ENCODE peak calls at places on chromosomes 2 and 18, in eight cellular contexts. Z is GM12878, A is PC-3, G is K562, J is hepatocyte, U is astrocyte, P is IMR-90, N is endothelial cell of umbilical vein. F is an unnamed sample.

GRCh38 chr18:57984490-57985109 is 59.4 kb upstream of the NEDD4L start:
- DNase-seq in Z (no peak), A (no peak), G (no peak), J (no peak), U (no peak), P (no peak), N (no peak), F (no peak)

GRCh38 chr2:96912356-96913116 is 42.7 kb upstream of the SEMA4C start:
- DNase-seq in Z (no peak), A (no peak), G (no peak), J (no peak), U (no peak), P (no peak), N (no peak), F (peak; percentile 68)

GRCh38 chr2:157574165-157574564 is 54.5 kb downstream of the ACVR1C start:
- DNase-seq in Z (no peak), A (no peak), G (no peak), J (no peak), U (no peak), P (no peak), N (no peak), F (peak; percentile 63)

GRCh38 chr2:85089464-85090072 is 43.6 kb upstream of the TCF7L1 start:
- DNase-seq in Z (no peak), A (no peak), G (no peak), J (no peak), U (no peak), P (no peak), N (no peak), F (no peak)

GRCh38 chr18:46672062-46672970 is 15.3 kb upstream of the LOXHD1 start:
- DNase-seq in Z (no peak), A (no peak), G (no peak), J (peak; percentile 41), U (peak; percentile 56), P (peak; percentile 7), N (no peak), F (no peak)

GRCh38 chr2:121255363-121255762 is 29.6 kb downstream of the TFCP2L1 start:
- DNase-seq in Z (no peak), A (no peak), G (no peak), J (no peak), U (no peak), P (no peak), N (no peak), F (no peak)

GRCh38 chr18:79935925-79936324 is 15.5 kb downstream of the SLC66A2 start:
- DNase-seq in Z (no peak), A (no peak), G (no peak), J (no peak), U (no peak), P (no peak), N (no peak), F (no peak)

GRCh38 chr2:98822301-98823164 is 91.6 kb upstream of the MGAT4A start:
- DNase-seq in Z (no peak), A (no peak), G (no peak), J (peak; percentile 70), U (no peak), P (no peak), N (peak; percentile 38), F (peak; percentile 89)

GRCh38 chr2:166375736-166376487 is at the start of gene SCN9A:
- DNase-seq in Z (no peak), A (peak; percentile 92), G (peak; percentile 90), J (peak; percentile 89), U (peak; percentile 89), P (peak; percentile 72), N (peak; percentile 59), F (peak; percentile 82)

GRCh38 chr18:23330423-23330822 is 122.7 kb upstream of the RIOK3 start:
- DNase-seq in Z (peak; percentile 34), A (no peak), G (no peak), J (no peak), U (no peak), P (no peak), N (no peak), F (no peak)

GRCh38 chr2:44304258-44304657 is 29.0 kb downstream of the SLC3A1 start:
- DNase-seq in Z (no peak), A (no peak), G (no peak), J (no peak), U (no peak), P (no peak), N (no peak), F (no peak)

GRCh38 chr2:26482211-26483026 is 4.5 kb upstream of the OTOF start:
- DNase-seq in Z (no peak), A (no peak), G (no peak), J (no peak), U (no peak), P (no peak), N (no peak), F (no peak)

GRCh38 chr2:218223046-218223445 is 6.1 kb downstream of the ARPC2 start:
- DNase-seq in Z (no peak), A (no peak), G (no peak), J (no peak), U (no peak), P (peak; percentile 24), N (peak; percentile 55), F (no peak)

GRCh38 chr2:29611850-29612249 is 309.5 kb downstream of the ALK start:
- DNase-seq in Z (no peak), A (peak; percentile 68), G (no peak), J (no peak), U (no peak), P (no peak), N (no peak), F (no peak)

GRCh38 chr2:128646091-128646490 is 327.4 kb upstream of the HS6ST1 start:
- DNase-seq in Z (no peak), A (no peak), G (no peak), J (no peak), U (no peak), P (no peak), N (no peak), F (peak; percentile 44)

GRCh38 chr2:96945011-96945410 is 41.4 kb downstream of the FAM178B start:
- DNase-seq in Z (no peak), A (no peak), G (no peak), J (no peak), U (no peak), P (no peak), N (no peak), F (no peak)

GRCh38 chr2:3585239-3586109 is 9.4 kb upstream of the COLEC11 start:
- DNase-seq in Z (no peak), A (peak; percentile 24), G (peak; percentile 34), J (peak; percentile 60), U (peak; percentile 24), P (peak; percentile 95), N (peak; percentile 34), F (no peak)

GRCh38 chr2:233385489-233386044 is 31.3 kb downstream of the DGKD start:
- DNase-seq in Z (peak; percentile 63), A (no peak), G (no peak), J (no peak), U (peak; percentile 18), P (no peak), N (no peak), F (no peak)
- H3K4me2 ChIP-seq in Z (peak overlapping the region; percentile 87), A (peak overlapping the region; percentile 69), G (no peak overlapping the region), J (no peak overlapping the region), U (no peak overlapping the region), P (no peak overlapping the region), N (no peak overlapping the region), F (no peak overlapping the region)

GRCh38 chr2:11498543-11499034 is 32.6 kb upstream of the E2F6 start:
- DNase-seq in Z (peak; percentile 69), A (peak; percentile 37), G (no peak), J (peak; percentile 19), U (no peak), P (no peak), N (no peak), F (peak; percentile 75)
- H4K20me1 ChIP-seq in Z (no peaks in the 10 kb centered on the region), A (no peaks in the 10 kb centered on the region), G (no peaks in the 10 kb centered on the region), J (no peaks in the 10 kb centered on the region), U (no peaks in the 10 kb centered on the region), P (no peaks in the 10 kb centered on the region), N (no peaks in the 10 kb centered on the region), F (no peaks in the 10 kb centered on the region)

GRCh38 chr2:202127793-202128215 is 54.7 kb downstream of the KIAA2012 start:
- DNase-seq in Z (no peak), A (no peak), G (no peak), J (no peak), U (no peak), P (no peak), N (no peak), F (no peak)
- H3K27ac ChIP-seq in Z (no peak overlapping the region), A (no peak overlapping the region), G (no peak overlapping the region), J (no peak overlapping the region), U (no peak overlapping the region), P (peak overlapping the region; percentile 18), N (no peak overlapping the region), F (no peak overlapping the region)

GRCh38 chr2:214019973-214020345 is 390.9 kb upstream of the VWC2L start:
- DNase-seq in Z (no peak), A (no peak), G (no peak), J (no peak), U (no peak), P (no peak), N (no peak), F (no peak)
- H3K4me2 ChIP-seq in Z (no peak overlapping the region), A (no peak overlapping the region), G (no peak overlapping the region), J (no peak overlapping the region), U (no peak overlapping the region), P (no peak overlapping the region), N (no peak overlapping the region), F (no peak overlapping the region)

GRCh38 chr2:45809205-45809604 is 157.7 kb downstream of the PRKCE start:
- DNase-seq in Z (no peak), A (no peak), G (no peak), J (no peak), U (no peak), P (no peak), N (no peak), F (no peak)

GRCh38 chr2:45814528-45814927 is 163.1 kb downstream of the PRKCE start:
- DNase-seq in Z (no peak), A (no peak), G (no peak), J (no peak), U (no peak), P (no peak), N (no peak), F (no peak)

GRCh38 chr2:45813003-45813601 is 161.6 kb downstream of the PRKCE start:
- DNase-seq in Z (no peak), A (no peak), G (no peak), J (no peak), U (peak; percentile 72), P (peak; percentile 64), N (peak; percentile 98), F (no peak)

GRCh38 chr2:45814951-45815621 is 163.6 kb downstream of the PRKCE start:
- DNase-seq in Z (no peak), A (peak; percentile 22), G (no peak), J (no peak), U (no peak), P (no peak), N (no peak), F (no peak)

GRCh38 chr2:45812039-45812500 is 160.6 kb downstream of the PRKCE start:
- DNase-seq in Z (no peak), A (peak; percentile 75), G (no peak), J (no peak), U (peak; percentile 82), P (peak; percentile 86), N (peak; percentile 56), F (no peak)
- H4K20me1 ChIP-seq in Z (peaks cover 3% of the 10 kb centered on the region), A (no peaks in the 10 kb centered on the region), G (no peaks in the 10 kb centered on the region), J (no peaks in the 10 kb centered on the region), U (peaks cover 16% of the 10 kb centered on the region), P (peaks cover 4% of the 10 kb centered on the region), N (no peaks in the 10 kb centered on the region), F (peaks cover 15% of the 10 kb centered on the region)

DNA sequence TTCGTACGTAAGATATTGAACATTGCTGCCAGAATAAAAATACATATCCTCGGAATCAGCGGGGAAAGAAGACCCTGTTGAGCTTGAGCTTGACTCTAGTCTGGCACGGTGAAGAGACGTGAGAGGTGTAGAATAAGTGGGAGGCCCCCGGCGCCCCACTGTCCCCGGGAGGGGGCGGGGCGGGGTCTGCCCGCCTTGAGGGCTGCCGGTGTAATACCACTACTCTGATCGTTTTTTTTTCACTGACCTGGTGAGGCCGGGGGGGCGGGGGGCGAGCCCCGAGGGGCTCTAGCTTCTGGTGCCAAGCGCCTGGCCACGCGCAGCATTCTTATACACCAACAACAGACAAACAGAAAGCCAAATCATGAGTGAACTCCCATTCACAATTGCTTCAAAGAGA is 324.0 kb upstream of the REG3G start:
- DNase-seq in Z (no peak), A (no peak), G (no peak), J (no peak), U (no peak), P (no peak), N (no peak), F (no peak)
- H3K27ac ChIP-seq in Z (no peak overlapping the region), A (no peak overlapping the region), G (no peak overlapping the region), J (no peak overlapping the region), U (no peak overlapping the region), P (no peak overlapping the region), N (no peak overlapping the region), F (no peak overlapping the region)